ENCODE peak calls at places on chromosomes 6 and 20, in four cellular contexts. Q is activated CD4-positive, alpha-beta T cell treated with anti-CD3 and anti-CD28 coated beads for 36 hours; G is hepatocyte; J is esophagus squamous epithelium. I is an unnamed sample.

GRCh38 chr6:81648502-81648901 is 104.0 kb downstream of the TENT5A start:
- DNase-seq in Q (no peak), G (no peak), J (no peak), I (no peak)

GRCh38 chr20:62522748-62523396 is 47.1 kb upstream of the GATA5 start:
- DNase-seq in Q (peak), G (no peak), J (no peak), I (no peak)

GRCh38 chr6:56575736-56576135 is 67.0 kb downstream of the DST start:
- DNase-seq in Q (no peak), G (no peak), J (no peak), I (no peak)

GRCh38 chr6:5531853-5532375 is 270.6 kb downstream of the FARS2 start:
- DNase-seq in Q (no peak), G (no peak), J (no peak), I (no peak)

GRCh38 chr6:88251261-88251660 is 85.1 kb upstream of the CNR1 start:
- DNase-seq in Q (no peak), G (no peak), J (no peak), I (no peak)

GRCh38 chr6:157339432-157339831 is 16.1 kb upstream of the TMEM242 start:
- DNase-seq in Q (no peak), G (no peak), J (no peak), I (no peak)

GRCh38 chr6:55040102-55040848 is 134.0 kb upstream of the HCRTR2 start:
- DNase-seq in Q (no peak), G (no peak), J (no peak), I (peak)

GRCh38 chr6:17276766-17277165 is 4.4 kb upstream of the RBM24 start:
- DNase-seq in Q (no peak), G (no peak), J (no peak), I (peak)

GRCh38 chr6:18506387-18507017 is 119.4 kb downstream of the RNF144B start:
- DNase-seq in Q (no peak), G (peak), J (no peak), I (peak)

GRCh38 chr20:33568378-33569289 is 78.7 kb downstream of the CBFA2T2 start:
- DNase-seq in Q (peak), G (peak), J (no peak), I (no peak)

GRCh38 chr6:112221561-112221960 is 32.8 kb downstream of the LAMA4 start:
- DNase-seq in Q (no peak), G (no peak), J (no peak), I (no peak)

GRCh38 chr6:84522135-84522535 is 242.3 kb downstream of the TBX18 start:
- DNase-seq in Q (no peak), G (peak), J (no peak), I (peak)

GRCh38 chr6:33958208-33958862 is 154.5 kb upstream of the MLN start:
- DNase-seq in Q (peak), G (peak), J (no peak), I (no peak)

GRCh38 chr6:74115674-74116073 is 419.7 kb downstream of the CD109 start:
- DNase-seq in Q (no peak), G (no peak), J (no peak), I (peak)

GRCh38 chr6:46098678-46099077 is 31.1 kb upstream of the ENPP4 start:
- DNase-seq in Q (no peak), G (peak), J (no peak), I (no peak)

GRCh38 chr6:16846399-16846778 is 85.1 kb upstream of the ATXN1 start:
- DNase-seq in Q (no peak), G (no peak), J (no peak), I (no peak)

GRCh38 chr20:25023316-25023715 is 30.8 kb upstream of the APMAP start:
- DNase-seq in Q (no peak), G (no peak), J (no peak), I (no peak)

GRCh38 chr6:157443066-157443800 is 62.2 kb downstream of the ZDHHC14 start:
- DNase-seq in Q (peak), G (no peak), J (no peak), I (peak)

GRCh38 chr20:38847840-38848239 is 42.3 kb downstream of the PPP1R16B start:
- DNase-seq in Q (no peak), G (no peak), J (no peak), I (no peak)

GRCh38 chr6:65638047-65638831 is 68.8 kb downstream of the EYS start:
- DNase-seq in Q (no peak), G (peak), J (no peak), I (no peak)

GRCh38 chr20:1427457-1428054 is 34.7 kb upstream of the FKBP1A start:
- DNase-seq in Q (no peak), G (no peak), J (no peak), I (peak)

GRCh38 chr20:2879148-2879547 is 5.9 kb downstream of the PTPRA start:
- DNase-seq in Q (no peak), G (no peak), J (no peak), I (peak)

GRCh38 chr6:35213824-35214756 is at the start of gene SCUBE3:
- DNase-seq in Q (peak), G (peak), J (no peak), I (peak)

GRCh38 chr20:64254156-64254555 is 1.4 kb upstream of the PCMTD2 start:
- DNase-seq in Q (no peak), G (no peak), J (no peak), I (no peak)

GRCh38 chr6:142300758-142301251 is 1.0 kb upstream of the ADGRG6 start:
- DNase-seq in Q (no peak), G (peak), J (no peak), I (peak)

GRCh38 chr6:20533746-20534294 is 437 bp upstream of the CDKAL1 start:
- DNase-seq in Q (peak), G (no peak), J (no peak), I (no peak)

GRCh38 chr6:109117346-109118035 is 22.2 kb downstream of the CEP57L1 start:
- DNase-seq in Q (no peak), G (no peak), J (no peak), I (no peak)

GRCh38 chr20:61905781-61906523 is 159.7 kb downstream of the TAF4 start:
- DNase-seq in Q (no peak), G (no peak), J (no peak), I (no peak)

GRCh38 chr20:47392721-47393073 is 36.2 kb upstream of the ZMYND8 start:
- DNase-seq in Q (no peak), G (no peak), J (no peak), I (peak)

GRCh38 chr6:170210651-170211403 is 80.1 kb downstream of the DLL1 start:
- DNase-seq in Q (no peak), G (no peak), J (no peak), I (no peak)

GRCh38 chr6:156794963-156795362 is 17.8 kb downstream of the ARID1B start:
- DNase-seq in Q (peak), G (no peak), J (no peak), I (no peak)

GRCh38 chr6:165721349-165721748 is 58.3 kb upstream of the PDE10A start:
- DNase-seq in Q (no peak), G (no peak), J (no peak), I (peak)

GRCh38 chr20:10060223-10060622 is 25.4 kb downstream of the ANKEF1 start:
- DNase-seq in Q (no peak), G (no peak), J (no peak), I (no peak)

GRCh38 chr20:36268501-36269342 is 32.4 kb downstream of the AAR2 start:
- DNase-seq in Q (no peak), G (no peak), J (no peak), I (no peak)